ENCODE peak calls at places on chromosome 14, in nine cellular contexts. E is effector memory CD4-positive, alpha-beta T cell; Q is RWPE2; O is fibroblast of lung; N is uterus; B is tibial artery; J is left ventricle myocardium inferior; D is CD8-positive, alpha-beta memory T cell; X is breast epithelium. A is an unnamed sample. For H3K4me1, the result is how much of the 10 kb centered on the place peaks cover.

GRCh38 chr14:86999076-86999475 is 993.9 kb downstream of the GALC start:
- DNase-seq in E (no peak), Q (no peak), O (no peak), N (no peak), B (no peak), J (no peak), D (no peak), X (no peak), A (no peak)

GRCh38 chr14:74401504-74402241 is 24.3 kb downstream of the SYNDIG1L start:
- DNase-seq in E (peak), Q (peak), O (no peak), N (no peak), B (peak), J (peak), D (peak), X (no peak), A (peak)

GRCh38 chr14:101370593-101371569 is 190.4 kb upstream of the DIO3 start:
- DNase-seq in E (no peak), Q (no peak), O (no peak), N (no peak), B (no peak), J (no peak), D (no peak), X (no peak), A (no peak)

GRCh38 chr14:91009501-91010152 is 50.8 kb downstream of the RPS6KA5 start:
- DNase-seq in E (no peak), Q (no peak), O (no peak), N (no peak), B (no peak), J (no peak), D (no peak), X (no peak), A (no peak)

GRCh38 chr14:66444271-66444987 is 41.7 kb upstream of the CCDC196 start:
- DNase-seq in E (no peak), Q (no peak), O (peak), N (peak), B (no peak), J (no peak), D (no peak), X (no peak), A (no peak)

GRCh38 chr14:24483604-24484252 is 24.3 kb downstream of the CMA1 start:
- DNase-seq in E (no peak), Q (no peak), O (peak), N (no peak), B (no peak), J (no peak), D (peak), X (no peak), A (peak)

GRCh38 chr14:95547626-95548327 is 12.9 kb downstream of the GLRX5 start:
- DNase-seq in E (no peak), Q (no peak), O (peak), N (no peak), B (no peak), J (no peak), D (no peak), X (no peak), A (no peak)

GRCh38 chr14:51211149-51211548 is 28.9 kb upstream of the TMX1 start:
- DNase-seq in E (no peak), Q (no peak), O (peak), N (no peak), B (no peak), J (no peak), D (no peak), X (no peak), A (no peak)

GRCh38 chr14:101762530-101763101 is 1.1 kb downstream of the PPP2R5C start:
- DNase-seq in E (no peak), Q (no peak), O (no peak), N (no peak), B (no peak), J (no peak), D (no peak), X (no peak), A (no peak)

GRCh38 chr14:74922752-74923401 is at the start of gene RPS6KL1:
- DNase-seq in E (no peak), Q (peak), O (peak), N (peak), B (peak), J (peak), D (peak), X (peak), A (peak)

GRCh38 chr14:39322807-39323206 is 89.1 kb downstream of the MIA2 start:
- DNase-seq in E (no peak), Q (no peak), O (peak), N (no peak), B (no peak), J (no peak), D (no peak), X (no peak), A (no peak)

GRCh38 chr14:57382283-57382682 is 8.1 kb upstream of the NAA30 start:
- DNase-seq in E (no peak), Q (no peak), O (peak), N (no peak), B (no peak), J (no peak), D (no peak), X (no peak), A (no peak)

GRCh38 chr14:36478782-36479181 is 41.2 kb downstream of the NKX2-1 start:
- DNase-seq in E (no peak), Q (no peak), O (no peak), N (no peak), B (no peak), J (no peak), D (no peak), X (no peak), A (no peak)

GRCh38 chr14:102900631-102901571 is 21.6 kb upstream of the AMN start:
- DNase-seq in E (no peak), Q (no peak), O (no peak), N (no peak), B (no peak), J (no peak), D (peak), X (no peak), A (no peak)

GRCh38 chr14:87896393-87897380 is 96.3 kb downstream of the GALC start:
- DNase-seq in E (no peak), Q (no peak), O (peak), N (no peak), B (no peak), J (no peak), D (no peak), X (no peak), A (peak)

GRCh38 chr14:89388853-89389252 is 28.2 kb downstream of the FOXN3 start:
- DNase-seq in E (no peak), Q (no peak), O (peak), N (no peak), B (no peak), J (no peak), D (no peak), X (no peak), A (no peak)

GRCh38 chr14:86279405-86279804 is 749.5 kb downstream of the FLRT2 start:
- DNase-seq in E (no peak), Q (no peak), O (no peak), N (no peak), B (no peak), J (no peak), D (no peak), X (no peak), A (no peak)

GRCh38 chr14:52032196-52032865 is 36.5 kb downstream of the NID2 start:
- DNase-seq in E (no peak), Q (no peak), O (no peak), N (no peak), B (no peak), J (no peak), D (no peak), X (no peak), A (no peak)

GRCh38 chr14:22177870-22178269 is 411.2 kb downstream of the DAD1 start:
- DNase-seq in E (no peak), Q (no peak), O (no peak), N (no peak), B (no peak), J (no peak), D (no peak), X (no peak), A (no peak)

GRCh38 chr14:100223332-100224171 is 15.4 kb upstream of the YY1 start:
- DNase-seq in E (no peak), Q (no peak), O (no peak), N (no peak), B (no peak), J (no peak), D (no peak), X (no peak), A (no peak)

GRCh38 chr14:38824691-38825090 is 278.3 kb downstream of the SEC23A start:
- DNase-seq in E (no peak), Q (no peak), O (no peak), N (no peak), B (no peak), J (no peak), D (no peak), X (no peak), A (no peak)

GRCh38 chr14:101581806-101582205 is 20.5 kb downstream of the DIO3 start:
- DNase-seq in E (no peak), Q (no peak), O (no peak), N (no peak), B (no peak), J (no peak), D (no peak), X (no peak), A (no peak)

GRCh38 chr14:101780887-101781239 is 19.4 kb downstream of the PPP2R5C start:
- DNase-seq in E (no peak), Q (no peak), O (no peak), N (no peak), B (no peak), J (no peak), D (no peak), X (no peak), A (no peak)

GRCh38 chr14:106209745-106210144 is 683.4 kb downstream of the TMEM121 start:
- DNase-seq in E (no peak), Q (no peak), O (no peak), N (no peak), B (no peak), J (no peak), D (no peak), X (no peak), A (peak)

GRCh38 chr14:83309211-83309610 is 1775.6 kb upstream of the SEL1L start:
- DNase-seq in E (no peak), Q (no peak), O (no peak), N (no peak), B (no peak), J (no peak), D (no peak), X (no peak), A (no peak)

GRCh38 chr14:53670701-53671100 is 285.9 kb downstream of the BMP4 start:
- DNase-seq in E (no peak), Q (no peak), O (peak), N (no peak), B (no peak), J (no peak), D (no peak), X (no peak), A (no peak)

GRCh38 chr14:74892745-74893144 is 11.0 kb downstream of the DLST start:
- DNase-seq in E (no peak), Q (no peak), O (no peak), N (no peak), B (no peak), J (no peak), D (no peak), X (no peak), A (no peak)

GRCh38 chr14:51578853-51579252 is 72.9 kb upstream of the FRMD6 start:
- DNase-seq in E (no peak), Q (no peak), O (no peak), N (no peak), B (no peak), J (no peak), D (no peak), X (no peak), A (no peak)

DNA sequence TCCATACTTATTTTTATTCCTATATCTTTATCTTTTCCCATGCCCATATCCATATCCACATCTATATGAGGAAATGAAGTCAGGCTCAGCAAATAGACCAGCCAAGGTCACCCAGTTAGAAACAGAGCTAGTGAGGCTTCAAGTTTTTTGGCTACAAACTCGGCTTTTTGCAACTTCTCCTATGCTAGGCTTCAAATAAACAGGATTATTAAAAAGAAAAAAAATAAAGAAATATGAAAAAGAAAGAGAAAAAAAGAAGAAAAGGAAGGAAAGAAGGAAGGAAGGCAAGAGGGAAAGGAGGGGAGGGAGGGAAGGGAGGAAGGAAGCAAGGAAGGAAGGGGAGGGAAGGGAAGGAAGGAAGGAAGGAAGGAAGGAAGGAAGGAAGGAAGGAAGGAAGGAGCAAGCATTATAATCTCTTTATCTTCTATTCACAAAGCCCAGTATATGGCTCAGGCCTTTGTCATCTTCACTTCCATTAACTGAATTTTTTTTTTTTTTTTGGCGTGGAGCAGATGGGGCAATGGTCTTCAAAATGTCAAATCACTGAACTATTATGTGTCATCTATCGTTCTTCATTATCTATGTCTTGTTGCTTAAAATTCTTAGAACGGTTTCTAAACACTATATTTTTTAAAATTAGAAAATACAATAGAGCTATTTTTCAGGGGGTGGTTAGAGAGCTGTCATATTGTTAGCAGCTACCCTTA is 418.2 kb downstream of the VRK1 start:
- DNase-seq in E (no peak), Q (no peak), O (no peak), N (no peak), B (no peak), J (no peak), D (no peak), X (no peak), A (no peak)
- H3K4me1 ChIP-seq in E (under half), Q (under half), O (under half), N (under half), B (under half), J (under half), D (under half), X (under half), A (under half)

GRCh38 chr14:61535032-61535431 is 160.3 kb upstream of the HIF1A start:
- DNase-seq in E (no peak), Q (no peak), O (no peak), N (no peak), B (no peak), J (no peak), D (no peak), X (no peak), A (no peak)

GRCh38 chr14:61535470-61535869 is 159.8 kb upstream of the HIF1A start:
- DNase-seq in E (no peak), Q (no peak), O (no peak), N (no peak), B (no peak), J (no peak), D (no peak), X (no peak), A (no peak)

GRCh38 chr14:61538464-61539022 is 156.8 kb upstream of the HIF1A start:
- DNase-seq in E (no peak), Q (no peak), O (no peak), N (no peak), B (no peak), J (no peak), D (no peak), X (no peak), A (no peak)

GRCh38 chr14:61537567-61538463 is 157.5 kb upstream of the HIF1A start:
- DNase-seq in E (no peak), Q (peak), O (peak), N (no peak), B (no peak), J (no peak), D (no peak), X (no peak), A (no peak)

GRCh38 chr14:61536661-61537566 is 158.4 kb upstream of the HIF1A start:
- DNase-seq in E (no peak), Q (no peak), O (no peak), N (no peak), B (no peak), J (no peak), D (no peak), X (no peak), A (no peak)
- H3K4me1 ChIP-seq in E (under half), Q (half or more), O (under half), N (under half), B (under half), J (half or more), D (under half), X (under half), A (under half)

DNA sequence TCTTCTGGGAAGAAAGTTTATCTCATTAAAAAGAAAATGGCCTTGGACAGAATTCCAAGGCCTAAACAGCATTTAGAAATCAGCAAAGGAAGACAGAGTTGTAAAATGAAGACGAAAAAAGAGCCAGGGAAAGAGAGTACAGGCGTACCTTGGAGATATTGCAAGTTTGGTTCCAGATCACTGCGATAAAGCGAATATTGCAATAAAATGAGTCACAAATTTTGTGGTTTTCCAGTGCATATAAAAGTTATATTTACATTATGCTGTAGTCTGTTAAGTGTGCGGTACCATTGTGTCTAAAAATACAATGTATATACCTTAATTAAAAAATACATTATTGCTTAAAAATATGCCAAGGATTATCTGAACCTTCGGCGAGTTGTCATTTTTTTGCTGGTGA is 9.0 kb downstream of the PCNX1 start:
- DNase-seq in E (no peak), Q (no peak), O (no peak), N (no peak), B (no peak), J (no peak), D (no peak), X (no peak), A (no peak)
- H3K4me1 ChIP-seq in E (under half), Q (under half), O (under half), N (under half), B (under half), J (half or more), D (half or more), X (under half), A (half or more)

GRCh38 chr14:68407275-68407674 is 385.6 kb downstream of the ZFP36L1 start:
- DNase-seq in E (no peak), Q (no peak), O (no peak), N (no peak), B (no peak), J (no peak), D (no peak), X (no peak), A (no peak)
- H3K4me1 ChIP-seq in E (under half), Q (under half), O (under half), N (under half), B (under half), J (under half), D (under half), X (under half), A (under half)

GRCh38 chr14:104941508-104942365 is 17.1 kb downstream of the PLD4 start:
- DNase-seq in E (no peak), Q (peak), O (no peak), N (peak), B (no peak), J (peak), D (no peak), X (peak), A (no peak)

GRCh38 chr14:104938960-104939359 is 14.3 kb downstream of the PLD4 start:
- DNase-seq in E (no peak), Q (peak), O (no peak), N (no peak), B (peak), J (no peak), D (no peak), X (no peak), A (no peak)

GRCh38 chr14:104940526-104941150 is 16.0 kb downstream of the PLD4 start:
- DNase-seq in E (no peak), Q (peak), O (no peak), N (peak), B (no peak), J (no peak), D (no peak), X (no peak), A (no peak)

GRCh38 chr14:104939666-104940410 is 15.2 kb downstream of the PLD4 start:
- DNase-seq in E (no peak), Q (peak), O (no peak), N (peak), B (peak), J (peak), D (no peak), X (peak), A (no peak)

GRCh38 chr14:104942586-104942985 is 17.9 kb downstream of the PLD4 start:
- DNase-seq in E (no peak), Q (peak), O (no peak), N (no peak), B (no peak), J (no peak), D (no peak), X (no peak), A (no peak)
- H3K4me1 ChIP-seq in E (under half), Q (under half), O (under half), N (under half), B (under half), J (under half), D (under half), X (under half), A (under half)

GRCh38 chr14:76011959-76012802 is 26.6 kb downstream of the IFT43 start:
- DNase-seq in E (no peak), Q (no peak), O (peak), N (peak), B (peak), J (no peak), D (no peak), X (no peak), A (no peak)

GRCh38 chr14:76019676-76020075 is 34.1 kb downstream of the IFT43 start:
- DNase-seq in E (no peak), Q (no peak), O (no peak), N (no peak), B (no peak), J (no peak), D (no peak), X (no peak), A (no peak)

GRCh38 chr14:76015668-76016067 is 30.1 kb downstream of the IFT43 start:
- DNase-seq in E (no peak), Q (no peak), O (no peak), N (no peak), B (no peak), J (no peak), D (no peak), X (no peak), A (no peak)

DNA sequence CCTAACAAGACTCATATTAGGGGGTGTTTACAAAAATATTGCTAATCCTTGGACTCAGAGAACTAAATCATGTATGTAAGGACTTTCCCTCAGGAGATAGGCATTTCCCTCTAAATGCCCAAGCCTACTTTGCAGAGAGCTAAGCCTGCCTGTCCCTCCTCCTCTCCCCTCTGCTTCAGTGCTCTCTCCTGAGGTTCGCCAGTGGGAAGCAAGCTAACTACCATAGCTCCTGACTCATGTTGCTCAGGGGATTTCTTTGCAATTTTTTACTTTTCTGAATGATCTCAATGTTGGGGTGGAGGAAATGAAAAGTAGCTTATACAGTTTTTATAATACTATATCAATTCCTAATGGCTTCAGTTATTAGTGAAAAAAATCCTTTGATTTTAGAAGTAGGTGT is 29.6 kb downstream of the IFT43 start:
- DNase-seq in E (no peak), Q (no peak), O (no peak), N (no peak), B (no peak), J (no peak), D (no peak), X (no peak), A (no peak)
- H3K4me1 ChIP-seq in E (under half), Q (under half), O (under half), N (under half), B (under half), J (under half), D (under half), X (under half), A (under half)